ENCODE peak calls at places on chromosomes 5 and 9, in six cellular contexts. H is SK-N-SH, B is K562, O is GM12878, Z is HepG2, F is HCT116. R is an unnamed sample.

GRCh38 chr9:97394881-97395280 is 17.0 kb upstream of the TDRD7 start:
- DNase-seq in H (no peak), F (no peak), B (no peak), Z (peak), O (no peak), R (no peak)

GRCh38 chr5:19462019-19462418 is 526.0 kb downstream of the CDH18 start:
- DNase-seq in B (no peak), H (no peak), F (no peak), Z (no peak), O (no peak), R (no peak)

GRCh38 chr9:105475302-105475701 is 27.5 kb downstream of the FSD1L start:
- DNase-seq in Z (peak), O (no peak), B (no peak), F (no peak), H (no peak), R (no peak)

GRCh38 chr5:13322769-13323168 is 621.7 kb downstream of the DNAH5 start:
- DNase-seq in F (no peak), H (no peak), Z (no peak), B (no peak), O (no peak), R (no peak)

GRCh38 chr5:53249529-53249928 is 140.0 kb upstream of the MOCS2 start:
- DNase-seq in Z (no peak), B (no peak), O (no peak), F (no peak), H (peak), R (no peak)

GRCh38 chr5:19987594-19988345 is at the start of gene CDH18:
- DNase-seq in F (no peak), H (peak), B (no peak), Z (no peak), O (no peak), R (peak)

GRCh38 chr5:116766470-116766947 is 191.9 kb upstream of the SEMA6A start:
- DNase-seq in F (peak), B (no peak), O (peak), Z (peak), H (no peak), R (no peak)

GRCh38 chr9:114339130-114339908 is 9.7 kb downstream of the ORM2 start:
- DNase-seq in Z (peak), H (peak), B (peak), F (no peak), O (peak), R (peak)

GRCh38 chr5:66326276-66326675 is 182.2 kb downstream of the SREK1 start:
- DNase-seq in B (no peak), H (no peak), O (no peak), F (no peak), Z (no peak), R (no peak)

GRCh38 chr9:98909935-98910334 is 33.8 kb upstream of the COL15A1 start:
- DNase-seq in B (no peak), O (no peak), Z (no peak), F (no peak), H (no peak), R (no peak)

GRCh38 chr9:98913705-98914104 is 30.0 kb upstream of the COL15A1 start:
- DNase-seq in O (no peak), H (no peak), F (no peak), B (no peak), Z (no peak), R (no peak)

GRCh38 chr9:98913044-98913443 is 30.7 kb upstream of the COL15A1 start:
- DNase-seq in Z (no peak), B (no peak), H (no peak), O (no peak), F (no peak), R (no peak)

GRCh38 chr9:98915599-98915998 is 28.1 kb upstream of the COL15A1 start:
- DNase-seq in Z (no peak), F (no peak), H (no peak), O (no peak), B (no peak), R (no peak)

DNA sequence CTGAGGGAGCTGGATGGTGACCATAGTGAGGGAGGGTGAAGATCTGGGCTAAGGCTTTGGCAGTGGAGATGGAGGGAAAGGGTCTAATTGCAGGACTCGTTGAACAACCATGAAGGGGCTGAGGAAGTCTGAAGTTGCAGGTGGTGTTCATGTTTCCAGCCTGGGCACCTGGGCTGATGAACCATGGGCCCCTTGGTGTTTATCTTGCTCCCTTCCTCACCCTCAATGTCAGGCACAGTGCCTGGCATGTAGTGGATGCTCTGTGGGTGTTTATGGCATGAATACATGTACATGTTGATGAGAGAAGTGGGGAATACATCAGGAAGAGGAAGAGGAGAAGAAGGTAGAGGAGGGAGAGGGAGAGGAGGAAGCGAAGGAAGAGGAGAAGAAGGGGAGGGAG is 31.3 kb upstream of the COL15A1 start:
- DNase-seq in H (no peak), B (no peak), Z (no peak), F (no peak), O (no peak), R (no peak)
- TF ChIP-seq JUND in H (no peak), B (no peak), Z (no peak), F (no peak), O (no peak), R (no peak)

DNA sequence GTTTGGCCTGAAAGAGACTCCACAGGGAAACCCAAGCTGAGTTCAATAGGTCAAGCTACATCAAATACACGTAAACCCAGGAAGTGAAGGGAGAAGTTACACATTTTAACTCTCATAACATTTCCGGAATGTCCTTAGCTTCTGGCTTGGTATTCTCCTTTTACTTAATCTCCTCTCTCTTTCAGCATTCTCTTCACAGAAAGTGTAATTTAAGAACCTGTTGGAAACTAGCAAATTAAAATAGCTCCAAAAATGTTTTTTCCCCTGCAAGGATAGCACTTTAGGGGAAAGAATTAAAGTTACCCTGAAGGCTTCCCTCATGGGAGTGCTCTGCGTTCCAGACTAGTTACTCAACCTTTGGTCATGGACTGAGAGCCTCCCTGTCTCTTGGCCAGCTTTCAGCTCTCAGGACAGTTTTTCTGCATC is 292.7 kb upstream of the TARS1 start:
- DNase-seq in O (no peak), F (no peak), H (no peak), B (no peak), Z (peak), R (peak)
- TF ChIP-seq JUND in O (no peak), F (no peak), H (peak), B (no peak), Z (no peak), R (no peak)

DNA sequence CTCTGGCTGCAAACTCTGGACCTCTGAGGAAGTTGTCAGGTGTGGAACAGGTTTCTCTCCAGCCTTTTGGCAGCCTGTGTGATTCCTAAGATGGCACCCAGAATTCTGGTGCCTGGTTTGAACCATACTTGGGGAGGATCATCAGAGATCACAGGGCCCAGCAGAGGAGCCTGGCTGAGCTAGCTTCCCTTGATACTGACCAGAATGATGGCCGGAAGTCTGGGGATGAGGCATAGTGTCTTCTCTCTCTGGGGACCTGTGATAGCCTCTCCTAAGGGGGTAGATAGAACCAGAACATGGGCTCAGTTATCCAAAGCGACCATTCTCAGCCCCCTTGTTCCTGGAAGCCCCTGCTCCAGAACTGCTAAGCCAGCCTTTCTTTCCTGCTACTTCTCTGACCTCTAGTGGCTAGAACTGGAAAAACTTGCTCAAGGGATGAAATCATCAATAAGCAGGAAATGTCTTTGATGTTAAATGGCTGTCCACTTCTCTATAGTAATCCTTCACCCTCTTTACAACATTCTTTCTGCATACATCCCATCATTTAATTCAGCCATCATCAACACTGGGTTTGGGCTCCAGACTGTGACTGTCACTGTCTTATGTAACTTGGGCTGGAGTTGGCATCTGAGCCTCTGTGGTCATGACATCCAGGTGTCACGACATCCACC is 55.1 kb downstream of the C9orf152 start:
- DNase-seq in Z (peak), F (peak), H (peak), B (peak), O (no peak), R (peak)
- TF ChIP-seq JUND in Z (no peak), F (no peak), H (no peak), B (no peak), O (no peak), R (no peak)

GRCh38 chr5:72394688-72395087 is 74.5 kb downstream of the PTCD2 start:
- DNase-seq in O (no peak), B (no peak), H (no peak), Z (no peak), F (no peak), R (peak)
- TF ChIP-seq JUND in O (no peak), B (no peak), H (no peak), Z (no peak), F (no peak), R (no peak)

GRCh38 chr5:133052317-133053175 is 733 bp downstream of the HSPA4 start:
- DNase-seq in F (no peak), O (no peak), B (peak), H (peak), Z (no peak), R (no peak)
- TF ChIP-seq JUND in F (no peak), O (no peak), B (no peak), H (no peak), Z (no peak), R (no peak)

GRCh38 chr5:171840701-171841522 is 55.3 kb downstream of the SMIM23 start:
- DNase-seq in O (no peak), Z (no peak), B (peak), H (no peak), F (no peak), R (no peak)
- TF ChIP-seq JUND in O (no peak), Z (no peak), B (no peak), H (no peak), F (no peak), R (no peak)

GRCh38 chr9:2469681-2470141 is 151.9 kb upstream of the VLDLR start:
- DNase-seq in H (peak), B (no peak), O (peak), F (no peak), Z (no peak), R (no peak)
- TF ChIP-seq JUND in H (no peak), B (no peak), O (no peak), F (no peak), Z (no peak), R (no peak)

GRCh38 chr9:107755267-107755666 is 265.7 kb upstream of the KLF4 start:
- DNase-seq in Z (no peak), B (no peak), F (peak), H (no peak), O (no peak), R (peak)
- TF ChIP-seq JUND in Z (no peak), B (peak), F (no peak), H (peak), O (no peak), R (peak)

GRCh38 chr5:175212203-175212602 is 231.8 kb downstream of the DRD1 start:
- DNase-seq in O (no peak), F (no peak), B (no peak), Z (no peak), H (no peak), R (no peak)

GRCh38 chr5:175215906-175216305 is 228.1 kb downstream of the DRD1 start:
- DNase-seq in B (no peak), F (no peak), Z (no peak), O (no peak), H (no peak), R (no peak)

GRCh38 chr5:175219256-175219835 is 224.6 kb downstream of the DRD1 start:
- DNase-seq in Z (no peak), F (no peak), O (no peak), B (no peak), H (no peak), R (no peak)

GRCh38 chr5:175214152-175214551 is 229.8 kb downstream of the DRD1 start:
- DNase-seq in B (no peak), Z (no peak), O (no peak), F (peak), H (no peak), R (no peak)

GRCh38 chr5:175216991-175217390 is 227.0 kb downstream of the DRD1 start:
- DNase-seq in F (no peak), B (no peak), H (no peak), Z (no peak), O (no peak), R (no peak)
- TF ChIP-seq JUND in F (no peak), B (no peak), H (no peak), Z (no peak), O (no peak), R (no peak)

DNA sequence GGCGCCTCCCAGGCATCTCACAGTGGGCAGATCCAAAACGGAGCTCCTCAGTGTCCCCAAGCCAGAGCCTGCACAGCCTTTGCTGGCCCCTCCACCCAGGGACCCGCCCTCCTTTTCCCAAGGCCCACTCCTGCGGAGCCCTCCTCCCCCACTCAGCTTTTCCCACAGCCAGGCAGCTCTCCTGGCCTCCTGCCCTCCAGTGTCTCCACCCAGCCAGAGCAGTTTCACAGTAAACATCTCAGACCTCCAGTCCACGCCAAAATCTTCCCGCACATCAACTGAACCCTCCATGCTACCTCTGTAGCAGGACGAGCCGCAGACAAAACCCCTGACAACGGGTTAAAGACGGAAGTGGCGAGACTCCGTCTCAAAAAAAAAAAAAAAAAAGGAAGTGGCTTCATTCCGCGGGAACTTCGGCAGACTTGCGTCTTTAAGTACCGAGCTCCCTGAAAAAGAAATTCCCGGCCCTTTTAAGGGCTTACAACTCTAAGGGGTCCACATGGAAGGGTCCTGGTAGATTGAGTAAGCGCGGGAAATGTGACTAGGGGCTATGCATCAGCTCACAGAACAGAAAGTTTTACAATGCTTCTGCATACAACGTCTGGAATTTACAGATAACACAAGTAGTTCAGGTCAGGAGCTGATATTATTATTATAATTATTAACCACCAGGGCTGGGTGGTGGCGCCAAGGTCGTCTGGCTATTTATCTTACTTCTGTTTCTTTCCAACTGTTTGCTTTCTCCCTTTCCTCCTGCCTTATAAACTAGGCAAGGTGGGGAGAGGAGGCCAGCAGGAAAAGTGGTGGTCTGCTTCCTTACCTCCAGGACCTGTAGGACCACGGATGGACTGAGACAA is 11.4 kb upstream of the GRIN1 start:
- DNase-seq in B (peak), F (no peak), H (no peak), Z (peak), O (no peak), R (no peak)
- TF ChIP-seq JUND in B (no peak), F (no peak), H (no peak), Z (no peak), O (no peak), R (no peak)